ENCODE peak calls at places on chromosomes 6 and 20, in five cellular contexts. V, R, L, F and E are unnamed samples.

GRCh38 chr20:53040678-53041674 is 68.8 kb downstream of the TSHZ2 start:
- DNase-seq in V (no peak), R (no peak), L (peak; percentile 69), F (no peak), E (no peak)

GRCh38 chr6:156729248-156729647 is 47.9 kb upstream of the ARID1B start:
- DNase-seq in V (no peak), R (no peak), L (peak; percentile 54), F (no peak), E (no peak)

GRCh38 chr6:39892490-39893129 is 41.7 kb downstream of the MOCS1 start:
- DNase-seq in V (no peak), R (peak; percentile 69), L (peak; percentile 79), F (peak; percentile 74), E (peak; percentile 87)

GRCh38 chr20:20864346-20865096 is 152.1 kb upstream of the RALGAPA2 start:
- DNase-seq in V (no peak), R (no peak), L (peak; percentile 13), F (no peak), E (no peak)

GRCh38 chr6:15200087-15200486 is 45.8 kb upstream of the JARID2 start:
- DNase-seq in V (no peak), R (no peak), L (no peak), F (no peak), E (no peak)

GRCh38 chr20:2814076-2814475 is 711 bp upstream of the C20orf141 start:
- DNase-seq in V (no peak), R (no peak), L (no peak), F (no peak), E (peak; percentile 16)

GRCh38 chr6:104566411-104566810 is 293.3 kb downstream of the HACE1 start:
- DNase-seq in V (no peak), R (peak; percentile 14), L (peak; percentile 0), F (no peak), E (no peak)

GRCh38 chr6:131400054-131400781 is 172.8 kb upstream of the ARG1 start:
- DNase-seq in V (no peak), R (peak; percentile 7), L (peak; percentile 90), F (no peak), E (no peak)

GRCh38 chr20:49909499-49910339 is 5.6 kb downstream of the SPATA2 start:
- DNase-seq in V (no peak), R (peak; percentile 43), L (no peak), F (no peak), E (no peak)

GRCh38 chr20:25720285-25720684 is 23.6 kb upstream of the ZNF337 start:
- DNase-seq in V (no peak), R (no peak), L (no peak), F (no peak), E (no peak)

GRCh38 chr6:46453221-46453620 is 38.0 kb downstream of the RCAN2 start:
- DNase-seq in V (no peak), R (no peak), L (peak; percentile 88), F (no peak), E (no peak)

GRCh38 chr20:49891486-49891885 is 23.8 kb downstream of the SPATA2 start:
- DNase-seq in V (no peak), R (no peak), L (no peak), F (no peak), E (no peak)

GRCh38 chr6:147950623-147950987 is 392.0 kb upstream of the SASH1 start:
- DNase-seq in V (no peak), R (no peak), L (no peak), F (no peak), E (peak; percentile 63)

GRCh38 chr6:26017567-26017966 is 55.0 kb downstream of the TRIM38 start:
- DNase-seq in V (peak; percentile 73), R (peak; percentile 87), L (peak; percentile 96), F (peak; percentile 56), E (peak; percentile 94)

GRCh38 chr6:163290545-163291274 is 123.8 kb upstream of the QKI start:
- DNase-seq in V (no peak), R (no peak), L (no peak), F (no peak), E (no peak)

GRCh38 chr20:61756446-61756845 is 309.2 kb downstream of the TAF4 start:
- DNase-seq in V (no peak), R (no peak), L (no peak), F (no peak), E (no peak)

GRCh38 chr20:45629496-45630100 is at the start of gene WFDC10A:
- DNase-seq in V (peak; percentile 6), R (peak; percentile 23), L (peak; percentile 75), F (peak; percentile 44), E (no peak)

GRCh38 chr6:157253017-157253416 is 70.3 kb downstream of the TMEM242 start:
- DNase-seq in V (no peak), R (peak; percentile 24), L (no peak), F (peak; percentile 55), E (no peak)

GRCh38 chr6:3628143-3628840 is 123.2 kb downstream of the PXDC1 start:
- DNase-seq in V (no peak), R (peak; percentile 14), L (peak; percentile 46), F (no peak), E (no peak)

GRCh38 chr20:25238319-25239037 is 9.4 kb upstream of the PYGB start:
- DNase-seq in V (no peak), R (no peak), L (peak; percentile 74), F (no peak), E (no peak)

GRCh38 chr20:2875690-2876203 is 2.5 kb downstream of the PTPRA start:
- DNase-seq in V (no peak), R (no peak), L (no peak), F (no peak), E (no peak)

GRCh38 chr6:3228046-3228671 is 706 bp upstream of the TUBB2B start:
- DNase-seq in V (no peak), R (no peak), L (no peak), F (no peak), E (peak; percentile 58)

GRCh38 chr6:44078219-44078794 is 48.9 kb downstream of the MRPL14 start:
- DNase-seq in V (no peak), R (no peak), L (no peak), F (no peak), E (no peak)

GRCh38 chr6:108160009-108160408 is 5.8 kb upstream of the NR2E1 start:
- DNase-seq in V (no peak), R (no peak), L (no peak), F (no peak), E (no peak)

GRCh38 chr20:14404515-14404914 is 67.1 kb upstream of the FLRT3 start:
- DNase-seq in V (no peak), R (no peak), L (no peak), F (no peak), E (no peak)

GRCh38 chr6:11761744-11762620 is 16.6 kb downstream of the ADTRP start:
- DNase-seq in V (no peak), R (no peak), L (peak; percentile 32), F (no peak), E (no peak)

GRCh38 chr20:17960927-17961599 is 7.5 kb downstream of the SNX5 start:
- DNase-seq in V (no peak), R (no peak), L (peak; percentile 45), F (no peak), E (no peak)
- H3K4me1 ChIP-seq in V (peaks cover 97% of the 10 kb centered on the region), R (peaks cover 72% of the 10 kb centered on the region), L (peaks cover 81% of the 10 kb centered on the region), F (peaks cover 98% of the 10 kb centered on the region), E (peaks cover 3% of the 10 kb centered on the region)

GRCh38 chr6:170296423-170296745 is 5.5 kb upstream of the DLL1 start:
- DNase-seq in V (no peak), R (no peak), L (no peak), F (no peak), E (peak; percentile 35)
- H3K4me3 ChIP-seq in V (no peak overlapping the region), R (no peak overlapping the region), L (no peak overlapping the region), F (peak overlapping the region; percentile 54), E (peak overlapping the region; percentile 61)

GRCh38 chr20:62779417-62779685 is 16.9 kb upstream of the MRGBP start:
- DNase-seq in V (no peak), R (no peak), L (no peak), F (no peak), E (no peak)
- H3K4me1 ChIP-seq in V (peaks cover 31% of the 10 kb centered on the region), R (peaks cover 5% of the 10 kb centered on the region), L (no peaks in the 10 kb centered on the region), F (peaks cover 20% of the 10 kb centered on the region), E (no peaks in the 10 kb centered on the region)

DNA sequence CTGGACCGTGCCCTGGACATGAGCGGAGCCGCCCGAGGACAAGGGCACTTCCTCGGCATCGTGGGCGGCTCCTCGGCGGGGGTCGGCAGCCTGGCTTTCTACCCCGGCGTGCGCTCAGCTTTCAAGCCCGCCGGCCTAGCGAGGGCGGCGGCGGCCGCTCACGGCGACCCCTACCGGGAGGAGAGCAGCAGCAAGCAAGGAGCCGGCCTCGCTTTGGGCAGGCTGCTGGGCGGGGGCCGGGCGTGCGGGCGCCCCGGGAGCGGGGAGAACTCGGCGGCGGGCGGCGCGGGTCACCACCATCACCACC is 6.7 kb downstream of the PRDM13 start:
- DNase-seq in V (no peak), R (no peak), L (peak; percentile 60), F (no peak), E (no peak)
- H3K4me3 ChIP-seq in V (no peak overlapping the region), R (no peak overlapping the region), L (peak overlapping the region; percentile 51), F (peak overlapping the region; percentile 57), E (peak overlapping the region; percentile 65)

DNA sequence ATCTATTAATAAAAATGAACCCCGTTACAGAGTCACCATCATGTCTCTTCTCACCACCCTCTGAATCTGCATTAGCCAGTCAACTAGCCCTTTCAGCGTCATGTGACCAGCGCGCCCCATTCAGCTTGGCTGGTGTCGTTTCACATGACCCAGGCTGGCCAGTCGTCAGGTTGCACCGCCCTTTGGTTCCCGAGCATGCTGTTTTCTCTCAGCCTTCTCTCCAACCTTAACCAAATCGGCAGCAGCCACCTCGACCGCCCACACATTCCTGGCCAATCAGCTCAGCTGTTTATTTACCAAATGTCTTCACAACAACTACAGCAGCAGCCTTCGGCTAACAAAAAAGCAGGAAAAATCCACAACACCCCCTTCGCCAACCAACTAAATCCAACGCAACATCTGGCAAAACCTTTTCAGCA is 5.6 kb downstream of the SRSF3 start:
- DNase-seq in V (peak; percentile 59), R (no peak), L (peak; percentile 68), F (peak; percentile 63), E (peak; percentile 72)
- H3K4me1 ChIP-seq in V (peaks cover 82% of the 10 kb centered on the region), R (peaks cover 27% of the 10 kb centered on the region), L (peaks cover 71% of the 10 kb centered on the region), F (peaks cover 86% of the 10 kb centered on the region), E (peaks cover 24% of the 10 kb centered on the region)

GRCh38 chr6:126268087-126268486 is 71.8 kb upstream of the CENPW start:
- DNase-seq in V (no peak), R (no peak), L (no peak), F (no peak), E (no peak)
- H3K4me3 ChIP-seq in V (no peak overlapping the region), R (no peak overlapping the region), L (no peak overlapping the region), F (no peak overlapping the region), E (no peak overlapping the region)

DNA sequence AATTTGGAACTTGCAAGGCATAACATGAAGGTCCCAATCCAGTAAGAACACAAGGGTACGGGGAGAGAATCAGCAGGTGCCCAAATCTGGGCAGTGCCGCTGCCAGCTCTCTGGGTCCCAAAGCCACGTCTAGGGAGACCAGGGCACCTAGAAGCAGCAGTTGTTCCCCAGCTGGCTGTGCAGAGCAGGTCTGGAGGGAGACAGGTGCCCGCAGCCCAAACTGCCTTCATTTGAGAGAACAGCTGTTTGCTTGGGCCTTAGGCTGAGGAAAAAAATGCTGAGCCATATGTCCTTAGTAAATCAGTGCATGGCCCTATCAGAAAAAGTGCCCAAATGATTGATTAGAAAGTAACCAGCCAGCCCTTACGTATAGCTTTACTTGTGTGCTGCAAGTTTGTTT is 9.1 kb upstream of the PRELID3B start:
- DNase-seq in V (no peak), R (no peak), L (no peak), F (no peak), E (no peak)
- H3K4me1 ChIP-seq in V (no peaks in the 10 kb centered on the region), R (no peaks in the 10 kb centered on the region), L (peaks cover 12% of the 10 kb centered on the region), F (no peaks in the 10 kb centered on the region), E (no peaks in the 10 kb centered on the region)

GRCh38 chr6:33324139-33324538 is 6.6 kb upstream of the ZBTB22 start:
- DNase-seq in V (no peak), R (no peak), L (no peak), F (no peak), E (no peak)
- H3K4me3 ChIP-seq in V (peak overlapping the region; percentile 53), R (no peak overlapping the region), L (peak overlapping the region; percentile 94), F (peak overlapping the region; percentile 71), E (peak overlapping the region; percentile 85)